ENCODE peak calls at places on chromosomes 3 and 15, in four cellular contexts. F is neural progenitor cell, E is GM12878, W is SK-N-SH. Z is an unnamed sample.
A peak's percentile ranks its signal among the peaks of the same experiment; 100 is the strongest.

GRCh38 chr3:55860040-55860439 is 372.9 kb upstream of the WNT5A start:
- DNase-seq in F (no peak), E (no peak), W (no peak), Z (no peak)

GRCh38 chr3:187737401-187738088 is 7.7 kb downstream of the BCL6 start:
- DNase-seq in F (peak; percentile 74), E (no peak), W (peak; percentile 41), Z (peak; percentile 80)

GRCh38 chr3:66483006-66483928 is 17.6 kb downstream of the LRIG1 start:
- DNase-seq in F (peak; percentile 45), E (no peak), W (peak; percentile 16), Z (peak; percentile 92)

GRCh38 chr3:47288966-47289910 is 6.5 kb downstream of the KLHL18 start:
- DNase-seq in F (no peak), E (no peak), W (no peak), Z (no peak)

GRCh38 chr3:126934149-126934548 is 48.8 kb upstream of the PLXNA1 start:
- DNase-seq in F (peak; percentile 36), E (no peak), W (peak; percentile 55), Z (no peak)

GRCh38 chr3:64533565-64534317 is 154.1 kb downstream of the ADAMTS9 start:
- DNase-seq in F (peak; percentile 95), E (peak; percentile 7), W (peak; percentile 82), Z (peak; percentile 84)

GRCh38 chr15:22893881-22894280 is 55.4 kb downstream of the NIPA2 start:
- DNase-seq in F (no peak), E (no peak), W (no peak), Z (no peak)

GRCh38 chr15:93127286-93127685 is 38.3 kb upstream of the RGMA start:
- DNase-seq in F (no peak), E (no peak), W (no peak), Z (no peak)

GRCh38 chr15:89680282-89680873 is 1.2 kb upstream of the PLIN1 start:
- DNase-seq in F (no peak), E (no peak), W (no peak), Z (peak; percentile 81)

GRCh38 chr3:103319912-103320311 is 885.1 kb downstream of the ZPLD1 start:
- DNase-seq in F (peak; percentile 17), E (no peak), W (no peak), Z (no peak)

GRCh38 chr3:29889230-29889629 is 608.4 kb downstream of the RBMS3 start:
- DNase-seq in F (no peak), E (no peak), W (no peak), Z (no peak)

GRCh38 chr3:133610031-133610430 is 36.5 kb downstream of the CDV3 start:
- DNase-seq in F (no peak), E (no peak), W (no peak), Z (no peak)

GRCh38 chr15:64905119-64905831 is 6.4 kb upstream of the ANKDD1A start:
- DNase-seq in F (peak; percentile 92), E (no peak), W (peak; percentile 48), Z (peak; percentile 97)

GRCh38 chr3:128369881-128370642 is 96.6 kb downstream of the DNAJB8 start:
- DNase-seq in F (no peak), E (no peak), W (no peak), Z (peak; percentile 63)

GRCh38 chr3:39407773-39408492 is 1.4 kb downstream of the RPSA start:
- DNase-seq in F (no peak), E (no peak), W (no peak), Z (peak; percentile 51)

GRCh38 chr3:196774191-196774820 is 34.6 kb downstream of the PAK2 start:
- DNase-seq in F (no peak), E (peak; percentile 17), W (no peak), Z (peak; percentile 41)

GRCh38 chr3:82610236-82610635 is 848.8 kb upstream of the GBE1 start:
- DNase-seq in F (no peak), E (no peak), W (no peak), Z (no peak)

GRCh38 chr3:120021523-120021922 is 72.7 kb downstream of the GSK3B start:
- DNase-seq in F (no peak), E (no peak), W (no peak), Z (no peak)

GRCh38 chr3:161175506-161175905 is 45.6 kb upstream of the NMD3 start:
- DNase-seq in F (no peak), E (no peak), W (no peak), Z (no peak)

GRCh38 chr3:29914861-29915524 is 634.1 kb downstream of the RBMS3 start:
- DNase-seq in F (no peak), E (no peak), W (no peak), Z (peak; percentile 23)

GRCh38 chr3:191882289-191882688 is 421.3 kb downstream of the PYDC2 start:
- DNase-seq in F (no peak), E (no peak), W (no peak), Z (no peak)

GRCh38 chr15:81910997-81911396 is 134.8 kb downstream of the MEX3B start:
- DNase-seq in F (no peak), E (no peak), W (no peak), Z (no peak)

GRCh38 chr15:35693887-35694286 is 147.9 kb upstream of the DPH6 start:
- DNase-seq in F (no peak), E (no peak), W (no peak), Z (no peak)

GRCh38 chr3:133410191-133410892 is 10.5 kb downstream of the BFSP2 start:
- DNase-seq in F (no peak), E (no peak), W (no peak), Z (no peak)

GRCh38 chr15:62904511-62904910 is 138.0 kb upstream of the TPM1 start:
- DNase-seq in F (no peak), E (no peak), W (no peak), Z (peak; percentile 34)

GRCh38 chr3:196174652-196175051 is 36.5 kb downstream of the ZDHHC19 start:
- DNase-seq in F (no peak), E (no peak), W (no peak), Z (peak; percentile 38)

GRCh38 chr3:14453841-14454630 is 51.6 kb downstream of the SLC6A6 start:
- DNase-seq in F (no peak), E (no peak), W (no peak), Z (peak; percentile 35)

GRCh38 chr3:122826315-122826714 is 31.4 kb downstream of the SLC49A4 start:
- DNase-seq in F (no peak), E (no peak), W (no peak), Z (no peak)

GRCh38 chr15:98421419-98422085 is 226.8 kb upstream of the IGF1R start:
- DNase-seq in F (peak; percentile 90), E (no peak), W (peak; percentile 92), Z (peak; percentile 97)

GRCh38 chr15:93018574-93018973 is 70.4 kb downstream of the RGMA start:
- DNase-seq in F (peak; percentile 32), E (no peak), W (no peak), Z (no peak)

GRCh38 chr15:41978534-41978933 is 6.2 kb upstream of the EHD4 start:
- DNase-seq in F (no peak), E (no peak), W (no peak), Z (no peak)

GRCh38 chr3:113258311-113258710 is 47.0 kb downstream of the BOC start:
- DNase-seq in F (no peak), E (no peak), W (no peak), Z (no peak)

GRCh38 chr3:45536316-45536715 is 58.2 kb upstream of the LIMD1 start:
- DNase-seq in F (no peak), E (no peak), W (no peak), Z (no peak)

GRCh38 chr3:4736284-4736861 is 242.9 kb upstream of the BHLHE40 start:
- DNase-seq in F (no peak), E (no peak), W (no peak), Z (no peak)

GRCh38 chr15:39788108-39788507 is 5.5 kb upstream of the FSIP1 start:
- DNase-seq in F (no peak), E (no peak), W (no peak), Z (peak; percentile 58)

GRCh38 chr15:55221090-55222011 is 24.6 kb upstream of the RSL24D1 start:
- DNase-seq in F (no peak), E (peak; percentile 52), W (no peak), Z (peak; percentile 73)

GRCh38 chr3:52250122-52250521 is 4.6 kb downstream of the PPM1M start:
- DNase-seq in F (no peak), E (no peak), W (no peak), Z (no peak)
- H3K4me2 ChIP-seq in F (no peak overlapping the region), E (no peak overlapping the region), W (no peak overlapping the region), Z (no peak overlapping the region)

GRCh38 chr15:68788265-68788624 is 32.5 kb downstream of the ANP32A start:
- DNase-seq in F (no peak), E (no peak), W (no peak), Z (no peak)
- H3K4me1 ChIP-seq in F (peaks cover 18% of the 10 kb centered on the region), E (peaks cover 45% of the 10 kb centered on the region), W (no peaks in the 10 kb centered on the region), Z (no peaks in the 10 kb centered on the region)

GRCh38 chr3:129653019-129653418 is 46.5 kb upstream of the PLXND1 start:
- DNase-seq in F (no peak), E (no peak), W (no peak), Z (no peak)
- TF ChIP-seq CTCF in F (no peak), E (no peak), W (no peak), Z (no peak)

GRCh38 chr15:25784141-25784540 is 79.0 kb downstream of the ATP10A start:
- DNase-seq in F (no peak), E (no peak), W (no peak), Z (peak; percentile 82)

GRCh38 chr15:25787381-25787780 is 75.7 kb downstream of the ATP10A start:
- DNase-seq in F (no peak), E (no peak), W (no peak), Z (no peak)

GRCh38 chr15:25785643-25786029 is 77.5 kb downstream of the ATP10A start:
- DNase-seq in F (no peak), E (no peak), W (no peak), Z (no peak)

GRCh38 chr15:25784876-25785642 is 78.1 kb downstream of the ATP10A start:
- DNase-seq in F (no peak), E (no peak), W (no peak), Z (peak; percentile 98)

DNA sequence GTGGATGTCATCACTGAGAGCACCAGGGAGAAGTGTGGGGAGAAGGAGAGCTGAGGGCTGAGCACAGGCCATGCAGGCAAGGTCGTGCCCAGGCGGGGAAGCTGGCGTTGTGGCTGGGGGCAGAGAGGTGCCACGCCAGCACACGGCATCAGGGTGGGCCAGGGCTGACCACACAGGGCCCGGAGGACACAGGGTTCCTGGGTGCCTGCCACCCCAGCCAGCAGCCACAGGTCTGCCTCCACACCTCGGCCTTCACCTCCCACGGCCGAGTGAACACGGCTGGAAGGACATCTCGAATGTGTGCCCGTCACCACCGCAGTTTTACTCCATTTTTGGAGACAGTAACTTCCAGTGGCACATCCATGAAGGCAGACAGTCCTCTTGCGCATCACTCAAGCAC is 77.1 kb downstream of the ATP10A start:
- DNase-seq in F (no peak), E (no peak), W (no peak), Z (peak; percentile 38)
- H3K4me2 ChIP-seq in F (no peak overlapping the region), E (no peak overlapping the region), W (no peak overlapping the region), Z (no peak overlapping the region)

Z was measured in osteoblast.